ENCODE peak calls at places on chromosomes 6 and 20, in ten cellular contexts. R, E, W, C, H, S, T, M, V and N are unnamed samples.
A peak's percentile ranks its signal among the peaks of the same experiment; 100 is the strongest.

GRCh38 chr20:62529916-62530642 is 54.3 kb upstream of the GATA5 start:
- DNase-seq in T (no peak), E (no peak), H (no peak), W (no peak), S (no peak), M (no peak), R (no peak), C (no peak), V (no peak), N (no peak)

GRCh38 chr6:40936810-40937209 is 102.2 kb downstream of the UNC5CL start:
- DNase-seq in E (no peak), R (no peak), T (no peak), C (peak; percentile 68), V (peak; percentile 90), W (no peak), S (peak; percentile 58), M (no peak), H (no peak), N (peak; percentile 81)

GRCh38 chr20:5222919-5223634 is 93.7 kb downstream of the PROKR2 start:
- DNase-seq in T (no peak), S (peak; percentile 53), W (peak; percentile 66), E (peak; percentile 28), C (peak; percentile 62), M (peak; percentile 38), H (no peak), R (peak; percentile 33), V (peak; percentile 71), N (peak; percentile 41)

GRCh38 chr6:123838612-123839279 is 35.1 kb downstream of the NKAIN2 start:
- DNase-seq in R (no peak), M (no peak), H (no peak), V (no peak), S (no peak), T (no peak), E (no peak), W (no peak), C (no peak), N (no peak)

GRCh38 chr6:131116755-131117360 is 18.4 kb upstream of the AKAP7 start:
- DNase-seq in H (no peak), E (peak; percentile 40), V (peak; percentile 76), M (no peak), W (peak; percentile 69), R (no peak), C (no peak), T (no peak), S (peak; percentile 66), N (peak; percentile 37)

GRCh38 chr6:32163559-32164258 is 686 bp upstream of the EGFL8 start:
- DNase-seq in E (no peak), S (no peak), R (no peak), V (no peak), W (no peak), M (no peak), T (peak; percentile 67), C (no peak), H (no peak), N (no peak)

GRCh38 chr20:38133680-38134426 is 31.2 kb downstream of the TGM2 start:
- DNase-seq in E (no peak), S (no peak), T (peak; percentile 54), C (no peak), V (no peak), H (no peak), W (no peak), R (no peak), M (no peak), N (no peak)

GRCh38 chr6:112485813-112486212 is 138.7 kb downstream of the RFPL4B start:
- DNase-seq in V (peak; percentile 25), M (no peak), C (no peak), W (no peak), E (no peak), H (no peak), T (no peak), R (no peak), S (no peak), N (no peak)

GRCh38 chr6:43698584-43699349 is 11.2 kb upstream of the MRPS18A start:
- DNase-seq in C (no peak), T (peak; percentile 81), W (peak; percentile 33), H (no peak), S (peak; percentile 36), R (no peak), E (no peak), V (peak; percentile 43), M (no peak), N (no peak)

GRCh38 chr6:33904050-33904827 is 100.4 kb upstream of the MLN start:
- DNase-seq in S (no peak), T (peak; percentile 84), C (no peak), R (peak; percentile 39), H (no peak), W (no peak), V (no peak), M (peak; percentile 41), E (peak; percentile 80), N (no peak)